ENCODE peak calls at places on chromosomes 5 and 9, in five cellular contexts. One of them, this sample, is unnamed.
A peak's percentile ranks its signal among the peaks of the same experiment; 100 is the strongest.

GRCh38 chr9:14198544-14199510 is 115.1 kb downstream of the NFIB start:
- ATAC-seq in T-helper 17 cell: no peak
- ATAC-seq in Right ventricle myocardium superior: peak; percentile 91
- ATAC-seq in naive B cell: no peak
- ATAC-seq in HepG2: no peak
- ATAC-seq in this sample: no peak

GRCh38 chr5:159877894-159878448 is 38.3 kb upstream of the ADRA1B start:
- ATAC-seq in HepG2: no peak
- ATAC-seq in naive B cell: no peak
- ATAC-seq in T-helper 17 cell: no peak
- ATAC-seq in Right ventricle myocardium superior: peak; percentile 87
- ATAC-seq in this sample: no peak

GRCh38 chr9:32265037-32265436 is 119.4 kb upstream of the ACO1 start:
- ATAC-seq in naive B cell: no peak
- ATAC-seq in HepG2: no peak
- ATAC-seq in Right ventricle myocardium superior: no peak
- ATAC-seq in T-helper 17 cell: no peak
- ATAC-seq in this sample: no peak

GRCh38 chr9:33442125-33442524 is 5.3 kb downstream of the AQP3 start:
- ATAC-seq in HepG2: no peak
- ATAC-seq in T-helper 17 cell: no peak
- ATAC-seq in naive B cell: no peak
- ATAC-seq in Right ventricle myocardium superior: no peak
- ATAC-seq in this sample: no peak

GRCh38 chr5:157335534-157336422 is 69.9 kb downstream of the CYFIP2 start:
- ATAC-seq in naive B cell: no peak
- ATAC-seq in HepG2: peak; percentile 55
- ATAC-seq in T-helper 17 cell: no peak
- ATAC-seq in Right ventricle myocardium superior: peak; percentile 79
- ATAC-seq in this sample: no peak

GRCh38 chr9:76366275-76366674 is 28.0 kb downstream of the RFK start:
- ATAC-seq in HepG2: no peak
- ATAC-seq in naive B cell: no peak
- ATAC-seq in T-helper 17 cell: no peak
- ATAC-seq in Right ventricle myocardium superior: no peak
- ATAC-seq in this sample: no peak

GRCh38 chr9:15289590-15289989 is 17.4 kb downstream of the TTC39B start:
- ATAC-seq in naive B cell: no peak
- ATAC-seq in T-helper 17 cell: no peak
- ATAC-seq in HepG2: no peak
- ATAC-seq in Right ventricle myocardium superior: no peak
- ATAC-seq in this sample: no peak

GRCh38 chr9:82354260-82354659 is 365.7 kb downstream of the SPATA31D1 start:
- ATAC-seq in naive B cell: no peak
- ATAC-seq in HepG2: no peak
- ATAC-seq in Right ventricle myocardium superior: no peak
- ATAC-seq in T-helper 17 cell: no peak
- ATAC-seq in this sample: no peak

GRCh38 chr9:121700165-121700830 is 48.9 kb downstream of the DAB2IP start:
- ATAC-seq in Right ventricle myocardium superior: peak; percentile 86
- ATAC-seq in T-helper 17 cell: no peak
- ATAC-seq in HepG2: peak; percentile 55
- ATAC-seq in naive B cell: no peak
- ATAC-seq in this sample: no peak

GRCh38 chr5:10600629-10601245 is 36.9 kb downstream of the ANKRD33B start:
- ATAC-seq in HepG2: no peak
- ATAC-seq in Right ventricle myocardium superior: no peak
- ATAC-seq in T-helper 17 cell: peak; percentile 32
- ATAC-seq in naive B cell: peak; percentile 42
- ATAC-seq in this sample: peak; percentile 78

GRCh38 chr5:173667702-173668101 is 51.3 kb upstream of the BOD1 start:
- ATAC-seq in naive B cell: no peak
- ATAC-seq in T-helper 17 cell: no peak
- ATAC-seq in HepG2: no peak
- ATAC-seq in Right ventricle myocardium superior: no peak
- ATAC-seq in this sample: no peak

GRCh38 chr9:87869082-87869481 is 13.6 kb upstream of the SPATA31E1 start:
- ATAC-seq in T-helper 17 cell: no peak
- ATAC-seq in Right ventricle myocardium superior: no peak
- ATAC-seq in naive B cell: no peak
- ATAC-seq in HepG2: peak; percentile 49
- ATAC-seq in this sample: no peak

GRCh38 chr5:137669796-137670195 is 66.1 kb downstream of the KLHL3 start:
- ATAC-seq in HepG2: no peak
- ATAC-seq in T-helper 17 cell: no peak
- ATAC-seq in Right ventricle myocardium superior: no peak
- ATAC-seq in naive B cell: no peak
- ATAC-seq in this sample: no peak

GRCh38 chr9:98240475-98240874 is 15.0 kb downstream of the TBC1D2 start:
- ATAC-seq in naive B cell: no peak
- ATAC-seq in HepG2: no peak
- ATAC-seq in Right ventricle myocardium superior: no peak
- ATAC-seq in T-helper 17 cell: no peak
- ATAC-seq in this sample: no peak

GRCh38 chr9:94780516-94780950 is 54.0 kb downstream of the AOPEP start:
- ATAC-seq in T-helper 17 cell: no peak
- ATAC-seq in HepG2: no peak
- ATAC-seq in Right ventricle myocardium superior: peak; percentile 83
- ATAC-seq in naive B cell: no peak
- ATAC-seq in this sample: peak; percentile 63

GRCh38 chr9:76576344-76576743 is 117.4 kb downstream of the GCNT1 start:
- ATAC-seq in T-helper 17 cell: peak; percentile 57
- ATAC-seq in naive B cell: peak; percentile 76
- ATAC-seq in Right ventricle myocardium superior: peak; percentile 52
- ATAC-seq in HepG2: no peak
- ATAC-seq in this sample: peak; percentile 91

GRCh38 chr9:117548556-117548955 is 133.7 kb upstream of the ASTN2 start:
- ATAC-seq in HepG2: no peak
- ATAC-seq in naive B cell: no peak
- ATAC-seq in Right ventricle myocardium superior: no peak
- ATAC-seq in T-helper 17 cell: no peak
- ATAC-seq in this sample: no peak

GRCh38 chr5:156259618-156260017 is 67.3 kb upstream of the SGCD start:
- ATAC-seq in naive B cell: no peak
- ATAC-seq in Right ventricle myocardium superior: peak; percentile 49
- ATAC-seq in HepG2: no peak
- ATAC-seq in T-helper 17 cell: no peak
- ATAC-seq in this sample: no peak

GRCh38 chr9:7088598-7088997 is 330.8 kb downstream of the KDM4C start:
- ATAC-seq in HepG2: no peak
- ATAC-seq in T-helper 17 cell: no peak
- ATAC-seq in Right ventricle myocardium superior: peak; percentile 64
- ATAC-seq in naive B cell: no peak
- ATAC-seq in this sample: no peak

GRCh38 chr5:146891511-146891910 is 13.0 kb upstream of the PPP2R2B start:
- ATAC-seq in naive B cell: no peak
- ATAC-seq in HepG2: no peak
- ATAC-seq in T-helper 17 cell: no peak
- ATAC-seq in Right ventricle myocardium superior: no peak
- ATAC-seq in this sample: no peak

GRCh38 chr9:95032580-95033298 is 284.8 kb downstream of the FANCC start:
- ATAC-seq in Right ventricle myocardium superior: peak; percentile 84
- ATAC-seq in T-helper 17 cell: no peak
- ATAC-seq in HepG2: no peak
- ATAC-seq in naive B cell: no peak
- ATAC-seq in this sample: no peak

GRCh38 chr5:72692273-72692672 is 124.2 kb upstream of the TNPO1 start:
- ATAC-seq in naive B cell: no peak
- ATAC-seq in Right ventricle myocardium superior: no peak
- ATAC-seq in HepG2: no peak
- ATAC-seq in T-helper 17 cell: no peak
- ATAC-seq in this sample: no peak

GRCh38 chr5:15533124-15533893 is 33.3 kb downstream of the FBXL7 start:
- ATAC-seq in naive B cell: no peak
- ATAC-seq in Right ventricle myocardium superior: no peak
- ATAC-seq in HepG2: no peak
- ATAC-seq in T-helper 17 cell: no peak
- ATAC-seq in this sample: no peak

GRCh38 chr9:115262477-115262876 is 144.5 kb upstream of the TNC start:
- ATAC-seq in T-helper 17 cell: no peak
- ATAC-seq in naive B cell: no peak
- ATAC-seq in HepG2: no peak
- ATAC-seq in Right ventricle myocardium superior: peak; percentile 99
- ATAC-seq in this sample: no peak

GRCh38 chr9:101791938-101792337 is 53.5 kb upstream of the GRIN3A start:
- ATAC-seq in Right ventricle myocardium superior: no peak
- ATAC-seq in T-helper 17 cell: no peak
- ATAC-seq in naive B cell: no peak
- ATAC-seq in HepG2: peak; percentile 98
- ATAC-seq in this sample: no peak

GRCh38 chr5:173790177-173790719 is 97.9 kb upstream of the CPEB4 start:
- ATAC-seq in T-helper 17 cell: no peak
- ATAC-seq in HepG2: no peak
- ATAC-seq in naive B cell: no peak
- ATAC-seq in Right ventricle myocardium superior: no peak
- ATAC-seq in this sample: no peak

GRCh38 chr5:142798099-142798768 is 28.1 kb downstream of the ARHGAP26 start:
- ATAC-seq in Right ventricle myocardium superior: peak; percentile 69
- ATAC-seq in HepG2: no peak
- ATAC-seq in naive B cell: peak; percentile 22
- ATAC-seq in T-helper 17 cell: peak; percentile 58
- ATAC-seq in this sample: no peak

GRCh38 chr5:96280946-96281393 is 152.1 kb downstream of the PCSK1 start:
- ATAC-seq in Right ventricle myocardium superior: no peak
- ATAC-seq in HepG2: no peak
- ATAC-seq in naive B cell: no peak
- ATAC-seq in T-helper 17 cell: no peak
- ATAC-seq in this sample: no peak

GRCh38 chr9:136011703-136012496 is 50.7 kb upstream of the UBAC1 start:
- ATAC-seq in HepG2: peak; percentile 89
- ATAC-seq in Right ventricle myocardium superior: peak; percentile 81
- ATAC-seq in T-helper 17 cell: no peak
- ATAC-seq in naive B cell: no peak
- ATAC-seq in this sample: no peak

GRCh38 chr5:111432828-111433536 is 79.4 kb downstream of the STARD4 start:
- ATAC-seq in Right ventricle myocardium superior: no peak
- ATAC-seq in HepG2: no peak
- ATAC-seq in T-helper 17 cell: no peak
- ATAC-seq in naive B cell: no peak
- ATAC-seq in this sample: no peak

GRCh38 chr9:69120380-69121154 is 53.5 kb upstream of the TJP2 start:
- ATAC-seq in naive B cell: no peak
- ATAC-seq in T-helper 17 cell: no peak
- ATAC-seq in Right ventricle myocardium superior: peak; percentile 42
- ATAC-seq in HepG2: peak; percentile 85
- ATAC-seq in this sample: no peak

GRCh38 chr5:39420482-39421145 is 4.2 kb downstream of the DAB2 start:
- ATAC-seq in HepG2: no peak
- ATAC-seq in T-helper 17 cell: no peak
- ATAC-seq in naive B cell: no peak
- ATAC-seq in Right ventricle myocardium superior: peak; percentile 55
- ATAC-seq in this sample: no peak

GRCh38 chr5:159511570-159511969 is 181.3 kb upstream of the IL12B start:
- ATAC-seq in HepG2: no peak
- ATAC-seq in Right ventricle myocardium superior: no peak
- ATAC-seq in T-helper 17 cell: no peak
- ATAC-seq in naive B cell: no peak
- ATAC-seq in this sample: no peak

GRCh38 chr5:40210705-40211104 is 469.0 kb upstream of the PTGER4 start:
- ATAC-seq in naive B cell: no peak
- ATAC-seq in Right ventricle myocardium superior: no peak
- ATAC-seq in T-helper 17 cell: no peak
- ATAC-seq in HepG2: no peak
- ATAC-seq in this sample: peak; percentile 44

GRCh38 chr5:43602456-43602817 is 543 bp upstream of the NNT start:
- ATAC-seq in Right ventricle myocardium superior: peak; percentile 41
- ATAC-seq in T-helper 17 cell: peak; percentile 28
- ATAC-seq in HepG2: peak; percentile 67
- ATAC-seq in naive B cell: peak; percentile 15
- ATAC-seq in this sample: no peak

GRCh38 chr5:176529824-176530195 is 7.4 kb downstream of the RNF44 start:
- ATAC-seq in naive B cell: peak; percentile 41
- ATAC-seq in T-helper 17 cell: peak; percentile 73
- ATAC-seq in HepG2: no peak
- ATAC-seq in Right ventricle myocardium superior: no peak
- ATAC-seq in this sample: peak; percentile 39

GRCh38 chr5:95327211-95327610 is 42.3 kb upstream of the MCTP1 start:
- ATAC-seq in T-helper 17 cell: no peak
- ATAC-seq in naive B cell: no peak
- ATAC-seq in Right ventricle myocardium superior: no peak
- ATAC-seq in HepG2: no peak
- ATAC-seq in this sample: no peak

This sample was measured in activated CD4-positive, CD25-positive, alpha-beta regulatory T cell treated with anti-CD3 and anti-CD28 coated beads, Interleukin-2, amount 50 U/mL, for 24 hours.